ENCODE peak calls at places on chromosomes 11 and 22, in ten cellular contexts. One of them, this sample, is unnamed.

GRCh38 chr11:64150481-64151239 is 15.3 kb downstream of the MACROD1 start:
- DNase-seq in fibroblast of the conjunctiva: no peak
- DNase-seq in A172: no peak
- DNase-seq in stomach: peak; percentile 70
- DNase-seq in epithelial cell of esophagus: no peak
- DNase-seq in CD8-positive, alpha-beta memory T cell: no peak
- DNase-seq in IMR-90: no peak
- DNase-seq in NCI-H2081 treated with DMSO at 0.1 percent for 48 hours: peak; percentile 5
- DNase-seq in stimulated activated CD8-positive, alpha-beta memory T cell treated with anti-CD3 and anti-CD28 coated beads, Interleukin-7, amount 100 ng/mL, for 24 hours: no peak
- DNase-seq in GM13977: no peak
- DNase-seq in this sample: no peak

GRCh38 chr11:67304511-67305113 is 1.3 kb downstream of the SSH3 start:
- DNase-seq in stomach: no peak
- DNase-seq in epithelial cell of esophagus: no peak
- DNase-seq in GM13977: no peak
- DNase-seq in CD8-positive, alpha-beta memory T cell: no peak
- DNase-seq in A172: no peak
- DNase-seq in NCI-H2081 treated with DMSO at 0.1 percent for 48 hours: no peak
- DNase-seq in fibroblast of the conjunctiva: no peak
- DNase-seq in stimulated activated CD8-positive, alpha-beta memory T cell treated with anti-CD3 and anti-CD28 coated beads, Interleukin-7, amount 100 ng/mL, for 24 hours: no peak
- DNase-seq in IMR-90: no peak
- DNase-seq in this sample: no peak

GRCh38 chr11:22371188-22371587 is 33.0 kb downstream of the SLC17A6 start:
- DNase-seq in IMR-90: no peak
- DNase-seq in CD8-positive, alpha-beta memory T cell: no peak
- DNase-seq in stomach: no peak
- DNase-seq in fibroblast of the conjunctiva: no peak
- DNase-seq in GM13977: no peak
- DNase-seq in epithelial cell of esophagus: no peak
- DNase-seq in NCI-H2081 treated with DMSO at 0.1 percent for 48 hours: no peak
- DNase-seq in stimulated activated CD8-positive, alpha-beta memory T cell treated with anti-CD3 and anti-CD28 coated beads, Interleukin-7, amount 100 ng/mL, for 24 hours: no peak
- DNase-seq in A172: no peak
- DNase-seq in this sample: no peak

GRCh38 chr22:23223566-23224317 is 43.4 kb downstream of the BCR start:
- DNase-seq in fibroblast of the conjunctiva: no peak
- DNase-seq in A172: no peak
- DNase-seq in stimulated activated CD8-positive, alpha-beta memory T cell treated with anti-CD3 and anti-CD28 coated beads, Interleukin-7, amount 100 ng/mL, for 24 hours: no peak
- DNase-seq in CD8-positive, alpha-beta memory T cell: no peak
- DNase-seq in stomach: no peak
- DNase-seq in epithelial cell of esophagus: no peak
- DNase-seq in NCI-H2081 treated with DMSO at 0.1 percent for 48 hours: no peak
- DNase-seq in GM13977: no peak
- DNase-seq in IMR-90: no peak
- DNase-seq in this sample: no peak

GRCh38 chr11:119361056-119361787 is 14.7 kb upstream of the MFRP start:
- DNase-seq in NCI-H2081 treated with DMSO at 0.1 percent for 48 hours: no peak
- DNase-seq in GM13977: peak; percentile 59
- DNase-seq in epithelial cell of esophagus: peak; percentile 97
- DNase-seq in IMR-90: peak; percentile 87
- DNase-seq in A172: peak; percentile 71
- DNase-seq in stomach: no peak
- DNase-seq in stimulated activated CD8-positive, alpha-beta memory T cell treated with anti-CD3 and anti-CD28 coated beads, Interleukin-7, amount 100 ng/mL, for 24 hours: peak; percentile 25
- DNase-seq in CD8-positive, alpha-beta memory T cell: no peak
- DNase-seq in fibroblast of the conjunctiva: peak; percentile 78
- DNase-seq in this sample: no peak

GRCh38 chr11:110425751-110426545 is 3.8 kb upstream of the FDX1 start:
- DNase-seq in NCI-H2081 treated with DMSO at 0.1 percent for 48 hours: no peak
- DNase-seq in CD8-positive, alpha-beta memory T cell: no peak
- DNase-seq in stomach: no peak
- DNase-seq in stimulated activated CD8-positive, alpha-beta memory T cell treated with anti-CD3 and anti-CD28 coated beads, Interleukin-7, amount 100 ng/mL, for 24 hours: no peak
- DNase-seq in GM13977: no peak
- DNase-seq in epithelial cell of esophagus: peak; percentile 12
- DNase-seq in fibroblast of the conjunctiva: peak; percentile 65
- DNase-seq in A172: peak; percentile 46
- DNase-seq in IMR-90: peak; percentile 88
- DNase-seq in this sample: no peak

GRCh38 chr11:57487021-57487778 is 26.9 kb downstream of the RTN4RL2 start:
- DNase-seq in stomach: no peak
- DNase-seq in stimulated activated CD8-positive, alpha-beta memory T cell treated with anti-CD3 and anti-CD28 coated beads, Interleukin-7, amount 100 ng/mL, for 24 hours: no peak
- DNase-seq in CD8-positive, alpha-beta memory T cell: no peak
- DNase-seq in GM13977: no peak
- DNase-seq in A172: no peak
- DNase-seq in IMR-90: no peak
- DNase-seq in epithelial cell of esophagus: no peak
- DNase-seq in fibroblast of the conjunctiva: no peak
- DNase-seq in NCI-H2081 treated with DMSO at 0.1 percent for 48 hours: no peak
- DNase-seq in this sample: no peak

GRCh38 chr11:1117970-1118369 is 39.8 kb upstream of the MUC5AC start:
- DNase-seq in A172: no peak
- DNase-seq in CD8-positive, alpha-beta memory T cell: no peak
- DNase-seq in NCI-H2081 treated with DMSO at 0.1 percent for 48 hours: no peak
- DNase-seq in fibroblast of the conjunctiva: no peak
- DNase-seq in stimulated activated CD8-positive, alpha-beta memory T cell treated with anti-CD3 and anti-CD28 coated beads, Interleukin-7, amount 100 ng/mL, for 24 hours: no peak
- DNase-seq in epithelial cell of esophagus: no peak
- DNase-seq in IMR-90: no peak
- DNase-seq in stomach: no peak
- DNase-seq in GM13977: no peak
- DNase-seq in this sample: peak; percentile 1

GRCh38 chr22:24433868-24434471 is 6.6 kb downstream of the ADORA2A start:
- DNase-seq in fibroblast of the conjunctiva: no peak
- DNase-seq in A172: peak; percentile 59
- DNase-seq in NCI-H2081 treated with DMSO at 0.1 percent for 48 hours: no peak
- DNase-seq in GM13977: peak; percentile 90
- DNase-seq in CD8-positive, alpha-beta memory T cell: no peak
- DNase-seq in IMR-90: peak; percentile 73
- DNase-seq in stimulated activated CD8-positive, alpha-beta memory T cell treated with anti-CD3 and anti-CD28 coated beads, Interleukin-7, amount 100 ng/mL, for 24 hours: no peak
- DNase-seq in epithelial cell of esophagus: peak; percentile 45
- DNase-seq in stomach: no peak
- DNase-seq in this sample: no peak

GRCh38 chr11:14445542-14446530 is 53.8 kb downstream of the COPB1 start:
- DNase-seq in stimulated activated CD8-positive, alpha-beta memory T cell treated with anti-CD3 and anti-CD28 coated beads, Interleukin-7, amount 100 ng/mL, for 24 hours: no peak
- DNase-seq in NCI-H2081 treated with DMSO at 0.1 percent for 48 hours: no peak
- DNase-seq in GM13977: no peak
- DNase-seq in CD8-positive, alpha-beta memory T cell: no peak
- DNase-seq in fibroblast of the conjunctiva: no peak
- DNase-seq in A172: peak; percentile 66
- DNase-seq in epithelial cell of esophagus: peak; percentile 66
- DNase-seq in IMR-90: peak; percentile 52
- DNase-seq in stomach: no peak
- DNase-seq in this sample: no peak

GRCh38 chr22:42297778-42298177 is 27.3 kb upstream of the TCF20 start:
- DNase-seq in stomach: no peak
- DNase-seq in A172: no peak
- DNase-seq in GM13977: no peak
- DNase-seq in CD8-positive, alpha-beta memory T cell: no peak
- DNase-seq in fibroblast of the conjunctiva: no peak
- DNase-seq in IMR-90: no peak
- DNase-seq in stimulated activated CD8-positive, alpha-beta memory T cell treated with anti-CD3 and anti-CD28 coated beads, Interleukin-7, amount 100 ng/mL, for 24 hours: no peak
- DNase-seq in NCI-H2081 treated with DMSO at 0.1 percent for 48 hours: no peak
- DNase-seq in epithelial cell of esophagus: no peak
- DNase-seq in this sample: no peak

GRCh38 chr11:2663506-2663905 is 36.3 kb downstream of the KCNQ1OT1 start:
- DNase-seq in NCI-H2081 treated with DMSO at 0.1 percent for 48 hours: no peak
- DNase-seq in stomach: peak; percentile 7
- DNase-seq in stimulated activated CD8-positive, alpha-beta memory T cell treated with anti-CD3 and anti-CD28 coated beads, Interleukin-7, amount 100 ng/mL, for 24 hours: no peak
- DNase-seq in A172: no peak
- DNase-seq in IMR-90: no peak
- DNase-seq in fibroblast of the conjunctiva: no peak
- DNase-seq in GM13977: no peak
- DNase-seq in epithelial cell of esophagus: no peak
- DNase-seq in CD8-positive, alpha-beta memory T cell: no peak
- DNase-seq in this sample: no peak

GRCh38 chr22:30444632-30445437 is 19.3 kb downstream of the MTFP1 start:
- DNase-seq in NCI-H2081 treated with DMSO at 0.1 percent for 48 hours: no peak
- DNase-seq in A172: no peak
- DNase-seq in GM13977: peak; percentile 86
- DNase-seq in fibroblast of the conjunctiva: no peak
- DNase-seq in IMR-90: peak; percentile 52
- DNase-seq in epithelial cell of esophagus: peak; percentile 59
- DNase-seq in CD8-positive, alpha-beta memory T cell: no peak
- DNase-seq in stimulated activated CD8-positive, alpha-beta memory T cell treated with anti-CD3 and anti-CD28 coated beads, Interleukin-7, amount 100 ng/mL, for 24 hours: no peak
- DNase-seq in stomach: peak; percentile 67
- DNase-seq in this sample: peak; percentile 25

GRCh38 chr11:7263842-7264241 is 12.1 kb downstream of the SYT9 start:
- DNase-seq in stimulated activated CD8-positive, alpha-beta memory T cell treated with anti-CD3 and anti-CD28 coated beads, Interleukin-7, amount 100 ng/mL, for 24 hours: no peak
- DNase-seq in epithelial cell of esophagus: no peak
- DNase-seq in NCI-H2081 treated with DMSO at 0.1 percent for 48 hours: no peak
- DNase-seq in stomach: no peak
- DNase-seq in GM13977: no peak
- DNase-seq in CD8-positive, alpha-beta memory T cell: no peak
- DNase-seq in A172: no peak
- DNase-seq in IMR-90: no peak
- DNase-seq in fibroblast of the conjunctiva: no peak
- DNase-seq in this sample: no peak

GRCh38 chr11:134497586-134497985 is 85.5 kb upstream of the B3GAT1 start:
- DNase-seq in CD8-positive, alpha-beta memory T cell: no peak
- DNase-seq in stimulated activated CD8-positive, alpha-beta memory T cell treated with anti-CD3 and anti-CD28 coated beads, Interleukin-7, amount 100 ng/mL, for 24 hours: no peak
- DNase-seq in GM13977: no peak
- DNase-seq in A172: no peak
- DNase-seq in stomach: peak; percentile 74
- DNase-seq in epithelial cell of esophagus: no peak
- DNase-seq in NCI-H2081 treated with DMSO at 0.1 percent for 48 hours: no peak
- DNase-seq in IMR-90: no peak
- DNase-seq in fibroblast of the conjunctiva: no peak
- DNase-seq in this sample: no peak

GRCh38 chr11:66718320-66718971 is 10.6 kb downstream of the SPTBN2 start:
- DNase-seq in stomach: peak; percentile 60
- DNase-seq in stimulated activated CD8-positive, alpha-beta memory T cell treated with anti-CD3 and anti-CD28 coated beads, Interleukin-7, amount 100 ng/mL, for 24 hours: no peak
- DNase-seq in A172: no peak
- DNase-seq in IMR-90: no peak
- DNase-seq in GM13977: no peak
- DNase-seq in NCI-H2081 treated with DMSO at 0.1 percent for 48 hours: no peak
- DNase-seq in fibroblast of the conjunctiva: no peak
- DNase-seq in CD8-positive, alpha-beta memory T cell: no peak
- DNase-seq in epithelial cell of esophagus: peak; percentile 74
- DNase-seq in this sample: no peak

GRCh38 chr11:19344661-19345518 is 104.1 kb upstream of the E2F8 start:
- DNase-seq in stomach: peak; percentile 55
- DNase-seq in epithelial cell of esophagus: peak; percentile 73
- DNase-seq in GM13977: peak; percentile 76
- DNase-seq in A172: peak; percentile 22
- DNase-seq in CD8-positive, alpha-beta memory T cell: no peak
- DNase-seq in IMR-90: peak; percentile 24
- DNase-seq in NCI-H2081 treated with DMSO at 0.1 percent for 48 hours: no peak
- DNase-seq in fibroblast of the conjunctiva: no peak
- DNase-seq in stimulated activated CD8-positive, alpha-beta memory T cell treated with anti-CD3 and anti-CD28 coated beads, Interleukin-7, amount 100 ng/mL, for 24 hours: no peak
- DNase-seq in this sample: no peak

GRCh38 chr11:8905528-8906165 is 5.3 kb upstream of the AKIP1 start:
- DNase-seq in NCI-H2081 treated with DMSO at 0.1 percent for 48 hours: no peak
- DNase-seq in fibroblast of the conjunctiva: peak; percentile 51
- DNase-seq in IMR-90: peak; percentile 83
- DNase-seq in epithelial cell of esophagus: peak; percentile 88
- DNase-seq in A172: peak; percentile 82
- DNase-seq in CD8-positive, alpha-beta memory T cell: no peak
- DNase-seq in stomach: no peak
- DNase-seq in stimulated activated CD8-positive, alpha-beta memory T cell treated with anti-CD3 and anti-CD28 coated beads, Interleukin-7, amount 100 ng/mL, for 24 hours: no peak
- DNase-seq in GM13977: no peak
- DNase-seq in this sample: no peak

GRCh38 chr11:106133529-106133928 is 56.1 kb downstream of the AASDHPPT start:
- DNase-seq in GM13977: no peak
- DNase-seq in stomach: no peak
- DNase-seq in A172: no peak
- DNase-seq in NCI-H2081 treated with DMSO at 0.1 percent for 48 hours: no peak
- DNase-seq in CD8-positive, alpha-beta memory T cell: no peak
- DNase-seq in epithelial cell of esophagus: peak; percentile 6
- DNase-seq in IMR-90: no peak
- DNase-seq in fibroblast of the conjunctiva: no peak
- DNase-seq in stimulated activated CD8-positive, alpha-beta memory T cell treated with anti-CD3 and anti-CD28 coated beads, Interleukin-7, amount 100 ng/mL, for 24 hours: no peak
- DNase-seq in this sample: no peak

GRCh38 chr22:24937114-24937513 is 9.4 kb downstream of the LHFPL7 start:
- DNase-seq in A172: no peak
- DNase-seq in stomach: no peak
- DNase-seq in stimulated activated CD8-positive, alpha-beta memory T cell treated with anti-CD3 and anti-CD28 coated beads, Interleukin-7, amount 100 ng/mL, for 24 hours: no peak
- DNase-seq in IMR-90: no peak
- DNase-seq in NCI-H2081 treated with DMSO at 0.1 percent for 48 hours: no peak
- DNase-seq in epithelial cell of esophagus: peak; percentile 55
- DNase-seq in fibroblast of the conjunctiva: no peak
- DNase-seq in GM13977: no peak
- DNase-seq in CD8-positive, alpha-beta memory T cell: no peak
- DNase-seq in this sample: no peak

GRCh38 chr22:26535499-26535898 is 23.2 kb upstream of the TFIP11 start:
- DNase-seq in fibroblast of the conjunctiva: no peak
- DNase-seq in A172: no peak
- DNase-seq in CD8-positive, alpha-beta memory T cell: no peak
- DNase-seq in stomach: no peak
- DNase-seq in NCI-H2081 treated with DMSO at 0.1 percent for 48 hours: no peak
- DNase-seq in IMR-90: no peak
- DNase-seq in epithelial cell of esophagus: no peak
- DNase-seq in stimulated activated CD8-positive, alpha-beta memory T cell treated with anti-CD3 and anti-CD28 coated beads, Interleukin-7, amount 100 ng/mL, for 24 hours: no peak
- DNase-seq in GM13977: no peak
- DNase-seq in this sample: no peak

GRCh38 chr11:69394234-69394891 is 87.1 kb upstream of the LINC01488 start:
- DNase-seq in A172: no peak
- DNase-seq in CD8-positive, alpha-beta memory T cell: no peak
- DNase-seq in epithelial cell of esophagus: no peak
- DNase-seq in GM13977: no peak
- DNase-seq in stomach: no peak
- DNase-seq in NCI-H2081 treated with DMSO at 0.1 percent for 48 hours: no peak
- DNase-seq in stimulated activated CD8-positive, alpha-beta memory T cell treated with anti-CD3 and anti-CD28 coated beads, Interleukin-7, amount 100 ng/mL, for 24 hours: no peak
- DNase-seq in IMR-90: no peak
- DNase-seq in fibroblast of the conjunctiva: no peak
- DNase-seq in this sample: no peak

GRCh38 chr11:96622026-96622634 is 232.3 kb downstream of the JRKL start:
- DNase-seq in GM13977: no peak
- DNase-seq in A172: no peak
- DNase-seq in CD8-positive, alpha-beta memory T cell: no peak
- DNase-seq in IMR-90: no peak
- DNase-seq in epithelial cell of esophagus: peak; percentile 68
- DNase-seq in NCI-H2081 treated with DMSO at 0.1 percent for 48 hours: no peak
- DNase-seq in fibroblast of the conjunctiva: no peak
- DNase-seq in stimulated activated CD8-positive, alpha-beta memory T cell treated with anti-CD3 and anti-CD28 coated beads, Interleukin-7, amount 100 ng/mL, for 24 hours: no peak
- DNase-seq in stomach: no peak
- DNase-seq in this sample: no peak

GRCh38 chr22:39999144-39999757 is 4.5 kb downstream of the FAM83F start:
- DNase-seq in NCI-H2081 treated with DMSO at 0.1 percent for 48 hours: no peak
- DNase-seq in epithelial cell of esophagus: peak; percentile 83
- DNase-seq in A172: no peak
- DNase-seq in GM13977: no peak
- DNase-seq in stimulated activated CD8-positive, alpha-beta memory T cell treated with anti-CD3 and anti-CD28 coated beads, Interleukin-7, amount 100 ng/mL, for 24 hours: no peak
- DNase-seq in fibroblast of the conjunctiva: no peak
- DNase-seq in CD8-positive, alpha-beta memory T cell: no peak
- DNase-seq in stomach: no peak
- DNase-seq in IMR-90: peak; percentile 84
- DNase-seq in this sample: no peak

GRCh38 chr11:1234771-1235614 is 12.1 kb downstream of the MUC5B start:
- DNase-seq in stimulated activated CD8-positive, alpha-beta memory T cell treated with anti-CD3 and anti-CD28 coated beads, Interleukin-7, amount 100 ng/mL, for 24 hours: no peak
- DNase-seq in GM13977: no peak
- DNase-seq in fibroblast of the conjunctiva: no peak
- DNase-seq in IMR-90: no peak
- DNase-seq in NCI-H2081 treated with DMSO at 0.1 percent for 48 hours: no peak
- DNase-seq in stomach: no peak
- DNase-seq in CD8-positive, alpha-beta memory T cell: no peak
- DNase-seq in A172: no peak
- DNase-seq in epithelial cell of esophagus: no peak
- DNase-seq in this sample: no peak

GRCh38 chr11:13207665-13208594 is 69.7 kb upstream of the BMAL1 start:
- DNase-seq in fibroblast of the conjunctiva: peak; percentile 79
- DNase-seq in GM13977: no peak
- DNase-seq in A172: peak; percentile 82
- DNase-seq in stomach: no peak
- DNase-seq in stimulated activated CD8-positive, alpha-beta memory T cell treated with anti-CD3 and anti-CD28 coated beads, Interleukin-7, amount 100 ng/mL, for 24 hours: no peak
- DNase-seq in CD8-positive, alpha-beta memory T cell: no peak
- DNase-seq in NCI-H2081 treated with DMSO at 0.1 percent for 48 hours: no peak
- DNase-seq in IMR-90: peak; percentile 84
- DNase-seq in epithelial cell of esophagus: peak; percentile 79
- DNase-seq in this sample: no peak

GRCh38 chr22:35484651-35485372 is 55.8 kb upstream of the RASD2 start:
- DNase-seq in CD8-positive, alpha-beta memory T cell: no peak
- DNase-seq in stomach: no peak
- DNase-seq in fibroblast of the conjunctiva: no peak
- DNase-seq in NCI-H2081 treated with DMSO at 0.1 percent for 48 hours: no peak
- DNase-seq in A172: peak; percentile 33
- DNase-seq in IMR-90: peak; percentile 71
- DNase-seq in stimulated activated CD8-positive, alpha-beta memory T cell treated with anti-CD3 and anti-CD28 coated beads, Interleukin-7, amount 100 ng/mL, for 24 hours: no peak
- DNase-seq in epithelial cell of esophagus: no peak
- DNase-seq in GM13977: no peak
- DNase-seq in this sample: no peak

GRCh38 chr11:58924230-58924629 is 15.1 kb upstream of the GLYATL1 start:
- DNase-seq in NCI-H2081 treated with DMSO at 0.1 percent for 48 hours: no peak
- DNase-seq in epithelial cell of esophagus: no peak
- DNase-seq in A172: no peak
- DNase-seq in CD8-positive, alpha-beta memory T cell: no peak
- DNase-seq in stimulated activated CD8-positive, alpha-beta memory T cell treated with anti-CD3 and anti-CD28 coated beads, Interleukin-7, amount 100 ng/mL, for 24 hours: no peak
- DNase-seq in fibroblast of the conjunctiva: no peak
- DNase-seq in GM13977: no peak
- DNase-seq in IMR-90: no peak
- DNase-seq in stomach: no peak
- DNase-seq in this sample: no peak